ENCODE peak calls at places on chromosomes 13 and 19, in five cellular contexts. C is A549, G is SK-N-SH, H is GM12878, O is K562. K is an unnamed sample.

GRCh38 chr13:104286566-104287290 is 1220.5 kb upstream of the SLC10A2 start:
- DNase-seq in C (no peak), G (no peak), H (no peak), O (no peak), K (no peak)

GRCh38 chr19:18428173-18428836 is 9.1 kb downstream of the SSBP4 start:
- DNase-seq in C (no peak), G (no peak), H (no peak), O (no peak), K (no peak)

GRCh38 chr13:60837806-60838205 is 440.8 kb downstream of the TDRD3 start:
- DNase-seq in C (no peak), G (no peak), H (no peak), O (no peak), K (no peak)

GRCh38 chr13:80556291-80556690 is 215.4 kb upstream of the SPRY2 start:
- DNase-seq in C (no peak), G (no peak), H (no peak), O (peak), K (no peak)

GRCh38 chr13:91346062-91346461 is 1.4 kb upstream of the MIR17HG start:
- DNase-seq in C (no peak), G (no peak), H (no peak), O (no peak), K (no peak)

GRCh38 chr19:33713194-33713593 is 83.5 kb upstream of the KCTD15 start:
- DNase-seq in C (no peak), G (no peak), H (no peak), O (no peak), K (no peak)

GRCh38 chr13:49935171-49936084 is 712 bp downstream of the SPRYD7 start:
- DNase-seq in C (peak), G (no peak), H (no peak), O (peak), K (peak)

GRCh38 chr13:113216165-113217056 is 7.0 kb downstream of the CUL4A start:
- DNase-seq in C (no peak), G (no peak), H (no peak), O (peak), K (peak)

GRCh38 chr13:103224804-103225203 is 158.6 kb upstream of the SLC10A2 start:
- DNase-seq in C (no peak), G (no peak), H (no peak), O (no peak), K (no peak)

GRCh38 chr13:66640231-66640630 is 589.9 kb downstream of the PCDH9 start:
- DNase-seq in C (no peak), G (no peak), H (no peak), O (no peak), K (no peak)

GRCh38 chr13:26996965-26997752 is 174.5 kb downstream of the USP12 start:
- DNase-seq in C (no peak), G (no peak), H (peak), O (no peak), K (no peak)

GRCh38 chr19:38862321-38863059 is 12.7 kb upstream of the HNRNPL start:
- DNase-seq in C (no peak), G (peak), H (no peak), O (peak), K (no peak)

GRCh38 chr13:40433577-40433976 is 232.9 kb downstream of the FOXO1 start:
- DNase-seq in C (no peak), G (no peak), H (no peak), O (no peak), K (no peak)

GRCh38 chr13:24557121-24557520 is 44.5 kb upstream of the PARP4 start:
- DNase-seq in C (no peak), G (peak), H (no peak), O (no peak), K (no peak)

GRCh38 chr19:45682908-45683307 is 8.8 kb downstream of the SNRPD2 start:
- DNase-seq in C (no peak), G (no peak), H (no peak), O (peak), K (no peak)

GRCh38 chr13:65456150-65456912 is 1773.8 kb downstream of the PCDH9 start:
- DNase-seq in C (no peak), G (no peak), H (no peak), O (no peak), K (peak)

GRCh38 chr13:45374917-45375316 is 33.9 kb upstream of the TPT1 start:
- DNase-seq in C (no peak), G (no peak), H (no peak), O (no peak), K (peak)

GRCh38 chr19:7898967-7899366 is 4.7 kb upstream of the MAP2K7 start:
- DNase-seq in C (no peak), G (no peak), H (no peak), O (no peak), K (no peak)

GRCh38 chr19:41303941-41304340 is 6.0 kb upstream of the CCDC97 start:
- DNase-seq in C (no peak), G (no peak), H (no peak), O (no peak), K (no peak)

GRCh38 chr19:2150794-2151338 is 500 bp downstream of the AP3D1 start:
- DNase-seq in C (no peak), G (no peak), H (no peak), O (no peak), K (no peak)

GRCh38 chr19:2145831-2146241 is 5.5 kb downstream of the AP3D1 start:
- DNase-seq in C (no peak), G (no peak), H (no peak), O (no peak), K (peak)

GRCh38 chr19:2148482-2149135 is 2.8 kb downstream of the AP3D1 start:
- DNase-seq in C (no peak), G (peak), H (no peak), O (no peak), K (no peak)

GRCh38 chr19:2151339-2152229 is at the start of gene AP3D1:
- DNase-seq in C (peak), G (peak), H (peak), O (peak), K (peak)

DNA sequence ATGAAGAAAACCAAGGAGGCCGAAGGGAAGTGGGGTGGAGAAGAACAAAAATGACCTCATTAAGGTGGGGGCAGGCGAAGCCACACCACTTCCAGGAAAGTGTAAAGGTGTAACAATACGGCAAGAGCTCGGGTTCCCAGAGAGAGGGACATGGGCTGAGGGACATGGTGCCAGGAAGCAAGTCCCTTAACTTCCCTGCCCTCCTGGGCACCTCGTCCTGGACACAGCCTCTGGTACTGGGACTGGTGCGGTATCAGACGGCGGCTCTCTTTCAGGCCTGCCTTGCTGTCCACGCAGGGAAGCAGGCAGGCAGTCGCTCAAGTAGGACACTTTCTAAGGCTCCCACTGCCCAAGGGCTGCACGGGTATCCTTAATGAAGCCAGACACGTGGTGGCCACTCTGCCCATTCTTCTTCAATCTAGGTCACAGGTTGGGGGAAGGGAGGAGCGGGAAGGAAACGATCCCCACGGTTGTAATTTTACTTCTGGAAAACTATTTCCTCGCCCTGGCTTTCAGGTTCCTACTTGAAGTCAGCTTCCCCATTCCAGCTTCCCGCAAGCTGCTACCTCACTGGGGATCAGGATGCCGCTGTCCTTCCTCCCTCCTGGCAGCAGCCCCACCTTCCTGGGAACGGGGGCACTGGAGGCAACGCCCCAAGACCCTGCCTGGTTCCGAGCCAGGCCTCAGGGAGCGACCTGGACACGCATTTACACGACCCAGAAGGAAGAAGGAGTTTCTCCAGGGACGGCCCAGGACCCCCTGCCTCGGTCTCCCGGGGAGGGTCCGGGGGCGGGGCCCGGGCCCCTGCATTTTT is 1.2 kb downstream of the AP3D1 start:
- DNase-seq in C (no peak), G (peak), H (no peak), O (peak), K (peak)
- TF ChIP-seq RCOR1 in C (no peak), G (no peak), H (no peak), O (no peak), K (no peak)

GRCh38 chr19:6644796-6645195 is 25.2 kb downstream of the TNFSF14 start:
- DNase-seq in C (no peak), G (no peak), H (no peak), O (no peak), K (no peak)

GRCh38 chr19:6652214-6653094 is 17.5 kb downstream of the TNFSF14 start:
- DNase-seq in C (no peak), G (no peak), H (no peak), O (peak), K (no peak)

GRCh38 chr19:6654347-6655310 is 15.3 kb downstream of the TNFSF14 start:
- DNase-seq in C (no peak), G (no peak), H (no peak), O (peak), K (no peak)

GRCh38 chr19:6648141-6648715 is 21.7 kb downstream of the TNFSF14 start:
- DNase-seq in C (no peak), G (no peak), H (no peak), O (no peak), K (no peak)

GRCh38 chr19:6649189-6649588 is 20.8 kb downstream of the TNFSF14 start:
- DNase-seq in C (no peak), G (no peak), H (no peak), O (no peak), K (no peak)
- TF ChIP-seq RCOR1 in C (no peak), G (no peak), H (no peak), O (no peak), K (no peak)

GRCh38 chr13:106623799-106624198 is 55.9 kb upstream of the ARGLU1 start:
- DNase-seq in C (no peak), G (no peak), H (no peak), O (no peak), K (no peak)

GRCh38 chr13:106616729-106617128 is 48.8 kb upstream of the ARGLU1 start:
- DNase-seq in C (no peak), G (no peak), H (no peak), O (no peak), K (no peak)

GRCh38 chr13:106621833-106622232 is 53.9 kb upstream of the ARGLU1 start:
- DNase-seq in C (no peak), G (no peak), H (no peak), O (no peak), K (no peak)

GRCh38 chr13:106617561-106617960 is 49.6 kb upstream of the ARGLU1 start:
- DNase-seq in C (no peak), G (no peak), H (no peak), O (no peak), K (peak)

DNA sequence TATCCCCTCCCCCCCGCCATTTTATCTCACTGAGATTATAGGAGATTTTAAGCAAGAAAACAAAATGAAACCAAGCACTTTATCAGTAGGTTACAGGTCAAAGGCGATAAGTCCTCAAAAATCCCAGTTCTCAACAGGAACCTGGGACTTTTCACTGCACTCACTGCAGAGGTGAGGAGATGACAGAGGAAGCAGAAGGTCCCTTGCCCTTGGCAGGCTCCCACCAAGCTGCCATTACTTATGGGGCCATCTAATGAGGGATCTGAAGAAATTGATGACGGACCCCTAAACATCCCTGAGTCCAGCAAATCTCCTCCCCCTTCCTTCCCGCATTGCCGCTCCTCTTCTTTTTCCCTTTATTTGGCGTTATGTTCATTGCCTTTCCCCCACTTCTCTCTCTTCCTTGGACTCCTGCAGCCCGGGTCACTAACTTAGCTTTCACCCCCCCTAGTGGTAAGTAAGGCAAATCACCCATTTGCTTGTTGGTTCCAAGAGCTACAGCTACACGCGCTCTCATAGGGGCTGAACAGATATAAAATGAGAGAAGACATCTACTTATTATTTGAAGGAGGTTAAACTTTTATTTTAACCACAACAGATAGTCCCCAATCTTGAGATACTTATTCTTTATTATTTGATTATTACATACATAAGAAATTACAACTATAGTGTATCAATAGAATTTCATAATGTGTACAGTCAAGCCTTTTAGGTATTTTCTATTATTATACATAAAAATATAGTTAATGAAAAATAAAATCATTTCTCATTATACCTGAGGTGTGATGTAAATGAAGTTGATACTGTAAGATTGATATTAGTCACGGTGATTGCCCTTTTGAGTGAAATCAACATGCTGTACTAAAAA is 52.0 kb upstream of the ARGLU1 start:
- DNase-seq in C (peak), G (peak), H (peak), O (peak), K (peak)
- TF ChIP-seq RCOR1 in C (no peak), G (no peak), H (no peak), O (no peak), K (no peak)

GRCh38 chr19:6393982-6394412 is 1.0 kb upstream of the GTF2F1 start:
- DNase-seq in C (no peak), G (no peak), H (peak), O (no peak), K (no peak)
- TF ChIP-seq RCOR1 in C (no peak), G (no peak), H (no peak), O (no peak), K (no peak)